ENCODE peak calls at places on chromosomes 3 and 15, in six cellular contexts. L is Peyer's patch, S is SK-N-SH, G is endodermal cell, T is PC-3, N is HepG2. K is an unnamed sample.

GRCh38 chr15:96347181-96348111 is 16.9 kb downstream of the NR2F2 start:
- DNase-seq in L (peak), S (no peak), G (peak), T (no peak), N (no peak), K (peak)

GRCh38 chr3:15405448-15406050 is 21.8 kb downstream of the METTL6 start:
- DNase-seq in L (no peak), S (peak), G (peak), T (peak), N (peak), K (peak)

GRCh38 chr3:18099611-18100010 is 325.5 kb downstream of the SATB1 start:
- DNase-seq in L (no peak), S (no peak), G (no peak), T (peak), N (no peak), K (peak)

GRCh38 chr15:73366766-73367623 is 1.8 kb downstream of the HCN4 start:
- DNase-seq in L (no peak), S (peak), G (peak), T (no peak), N (no peak), K (no peak)

GRCh38 chr15:92810418-92811138 is 89.5 kb upstream of the CHD2 start:
- DNase-seq in L (no peak), S (no peak), G (peak), T (peak), N (no peak), K (peak)

GRCh38 chr3:127320529-127321121 is 32.8 kb upstream of the PRR20G start:
- DNase-seq in L (no peak), S (no peak), G (peak), T (peak), N (no peak), K (peak)

GRCh38 chr3:25677121-25677520 is 12.4 kb upstream of the TOP2B start:
- DNase-seq in L (no peak), S (no peak), G (no peak), T (no peak), N (peak), K (no peak)

GRCh38 chr3:121962443-121962842 is 59.6 kb downstream of the ILDR1 start:
- DNase-seq in L (no peak), S (no peak), G (no peak), T (no peak), N (no peak), K (no peak)

GRCh38 chr3:46517016-46517770 is 19.4 kb downstream of the RTP3 start:
- DNase-seq in L (no peak), S (no peak), G (no peak), T (peak), N (no peak), K (peak)

GRCh38 chr3:179801263-179801662 is 148.4 kb downstream of the USP13 start:
- DNase-seq in L (no peak), S (no peak), G (no peak), T (peak), N (peak), K (peak)

GRCh38 chr3:197029511-197030167 is at the start of gene MELTF:
- DNase-seq in L (peak), S (peak), G (peak), T (peak), N (peak), K (peak)

GRCh38 chr15:68208136-68208535 is 3.0 kb upstream of the CALML4 start:
- DNase-seq in L (no peak), S (no peak), G (no peak), T (no peak), N (no peak), K (no peak)

GRCh38 chr3:14725564-14726420 is 50.9 kb downstream of the C3orf20 start:
- DNase-seq in L (peak), S (no peak), G (peak), T (no peak), N (no peak), K (no peak)

GRCh38 chr3:132660745-132661067 is 577 bp downstream of the UBA5 start:
- DNase-seq in L (no peak), S (peak), G (no peak), T (peak), N (no peak), K (peak)

GRCh38 chr15:78358114-78358513 is 18.0 kb downstream of the CRABP1 start:
- DNase-seq in L (no peak), S (no peak), G (peak), T (no peak), N (peak), K (no peak)

GRCh38 chr3:195142519-195142918 is 128.4 kb downstream of the XXYLT1 start:
- DNase-seq in L (no peak), S (no peak), G (no peak), T (no peak), N (no peak), K (no peak)

GRCh38 chr3:10193692-10194327 is 29.1 kb downstream of the IRAK2 start:
- DNase-seq in L (no peak), S (no peak), G (no peak), T (no peak), N (no peak), K (no peak)

GRCh38 chr3:123089611-123090301 is 22.9 kb downstream of the PDIA5 start:
- DNase-seq in L (no peak), S (no peak), G (peak), T (no peak), N (no peak), K (no peak)

GRCh38 chr3:44905501-44906159 is 31.2 kb downstream of the TGM4 start:
- DNase-seq in L (no peak), S (no peak), G (peak), T (no peak), N (no peak), K (no peak)

GRCh38 chr3:140288575-140288974 is 353.6 kb downstream of the CLSTN2 start:
- DNase-seq in L (no peak), S (no peak), G (no peak), T (no peak), N (no peak), K (peak)

GRCh38 chr15:84944861-84945260 is 36.8 kb upstream of the PDE8A start:
- DNase-seq in L (no peak), S (no peak), G (no peak), T (no peak), N (no peak), K (no peak)

GRCh38 chr3:101964861-101965260 is 115.5 kb downstream of the NFKBIZ start:
- DNase-seq in L (no peak), S (no peak), G (peak), T (no peak), N (no peak), K (peak)

GRCh38 chr3:21544076-21544462 is 206.9 kb downstream of the ZNF385D start:
- DNase-seq in L (no peak), S (no peak), G (no peak), T (no peak), N (no peak), K (no peak)

GRCh38 chr3:127406309-127407025 is 118.6 kb upstream of the PRR20G start:
- DNase-seq in L (peak), S (peak), G (peak), T (peak), N (peak), K (peak)

GRCh38 chr3:122183521-122183892 is at the start of gene CASR:
- DNase-seq in L (peak), S (no peak), G (peak), T (no peak), N (no peak), K (peak)

GRCh38 chr3:128133273-128133883 is 9.8 kb upstream of the RUVBL1 start:
- DNase-seq in L (no peak), S (peak), G (peak), T (peak), N (peak), K (peak)

GRCh38 chr15:71564217-71564616 is 246.1 kb upstream of the NR2E3 start:
- DNase-seq in L (no peak), S (no peak), G (no peak), T (no peak), N (no peak), K (peak)

GRCh38 chr3:99674086-99674789 is 35.8 kb downstream of the COL8A1 start:
- DNase-seq in L (no peak), S (no peak), G (no peak), T (peak), N (no peak), K (peak)

GRCh38 chr3:55341502-55342031 is 145.5 kb downstream of the WNT5A start:
- DNase-seq in L (no peak), S (peak), G (no peak), T (no peak), N (no peak), K (no peak)

GRCh38 chr3:158057666-158058065 is 48.6 kb downstream of the SHOX2 start:
- DNase-seq in L (no peak), S (no peak), G (no peak), T (peak), N (no peak), K (no peak)

GRCh38 chr3:2544718-2545117 is 446.1 kb downstream of the CNTN4 start:
- DNase-seq in L (no peak), S (no peak), G (no peak), T (no peak), N (no peak), K (no peak)

GRCh38 chr3:128492353-128493220 is at the start of gene GATA2:
- DNase-seq in L (peak), S (no peak), G (peak), T (peak), N (no peak), K (no peak)

GRCh38 chr3:129121016-129121791 is 400 bp downstream of the RAB43 start:
- DNase-seq in L (no peak), S (peak), G (peak), T (no peak), N (no peak), K (no peak)

GRCh38 chr3:171699611-171700010 is 110.7 kb downstream of the PLD1 start:
- DNase-seq in L (no peak), S (no peak), G (no peak), T (no peak), N (no peak), K (no peak)

GRCh38 chr3:4582634-4583033 is 89.5 kb downstream of the ITPR1 start:
- DNase-seq in L (no peak), S (no peak), G (no peak), T (no peak), N (no peak), K (peak)

DNA sequence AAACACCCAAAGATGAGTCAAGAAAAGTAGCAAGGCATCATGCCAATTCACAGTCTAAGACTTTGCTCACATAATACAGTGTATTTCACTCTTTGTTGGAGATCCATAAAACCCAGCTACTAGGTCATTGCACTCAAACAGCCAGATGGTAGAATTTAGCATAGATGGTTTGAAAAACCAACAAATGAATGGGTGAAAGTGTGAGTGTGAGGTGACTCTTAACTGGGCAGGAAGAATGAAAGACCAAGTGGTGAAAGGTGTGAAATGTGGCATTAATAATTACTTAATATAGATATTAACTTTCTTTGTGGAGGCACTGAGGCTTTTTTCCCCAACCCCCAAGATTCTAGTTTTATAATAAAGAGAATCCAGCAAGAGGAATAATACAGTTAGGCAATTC is 159.5 kb downstream of the SQOR start:
- DNase-seq in L (no peak), S (no peak), G (no peak), T (no peak), N (no peak), K (no peak)
- H3K4me3 ChIP-seq in L (no peak), S (no peak), G (no peak), T (no peak), N (peak), K (no peak)

GRCh38 chr15:66718220-66718988 is 16.4 kb downstream of the SMAD6 start:
- DNase-seq in L (no peak), S (no peak), G (no peak), T (no peak), N (no peak), K (no peak)

GRCh38 chr15:66715736-66716667 is 14.0 kb downstream of the SMAD6 start:
- DNase-seq in L (no peak), S (no peak), G (no peak), T (no peak), N (no peak), K (no peak)

GRCh38 chr15:66715181-66715624 is 13.2 kb downstream of the SMAD6 start:
- DNase-seq in L (no peak), S (peak), G (no peak), T (no peak), N (peak), K (no peak)

GRCh38 chr15:66714543-66714981 is 12.5 kb downstream of the SMAD6 start:
- DNase-seq in L (no peak), S (no peak), G (no peak), T (no peak), N (no peak), K (peak)

DNA sequence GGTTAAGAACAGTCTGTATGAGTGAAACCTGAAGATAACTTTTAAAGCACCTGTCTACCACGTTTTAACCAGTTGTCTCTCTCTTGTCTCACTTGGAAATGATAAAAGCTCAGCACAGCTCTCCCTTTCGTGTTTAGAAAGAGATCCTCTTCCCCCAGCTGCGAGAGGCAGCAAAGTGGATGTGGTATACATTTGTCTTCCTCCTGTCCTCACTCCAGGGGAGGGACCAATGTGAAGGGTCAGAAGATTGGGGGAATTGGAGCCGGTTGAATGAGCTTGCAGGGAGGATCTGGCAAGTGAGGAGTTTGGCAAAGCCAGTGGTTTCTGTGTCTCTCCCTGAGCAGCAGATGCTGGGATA is 14.6 kb downstream of the SMAD6 start:
- DNase-seq in L (no peak), S (no peak), G (no peak), T (no peak), N (no peak), K (no peak)
- H3K4me3 ChIP-seq in L (no peak), S (no peak), G (no peak), T (no peak), N (no peak), K (no peak)

GRCh38 chr15:55740981-55741591 is 1.9 kb downstream of the PRTG start:
- DNase-seq in L (no peak), S (no peak), G (no peak), T (no peak), N (no peak), K (no peak)
- H3K4me3 ChIP-seq in L (peak), S (peak), G (peak), T (peak), N (peak), K (no peak)

GRCh38 chr3:104279617-104280016 is 1087.1 kb upstream of the ALCAM start:
- DNase-seq in L (no peak), S (no peak), G (no peak), T (peak), N (no peak), K (peak)
- H3K4me3 ChIP-seq in L (no peak), S (no peak), G (peak), T (no peak), N (no peak), K (no peak)

GRCh38 chr15:59993950-59994401 is 10.1 kb upstream of the FOXB1 start:
- DNase-seq in L (no peak), S (peak), G (peak), T (no peak), N (no peak), K (no peak)

GRCh38 chr15:59994855-59995557 is 9.1 kb upstream of the FOXB1 start:
- DNase-seq in L (no peak), S (peak), G (peak), T (no peak), N (no peak), K (no peak)

GRCh38 chr15:59997070-59997701 is 6.9 kb upstream of the FOXB1 start:
- DNase-seq in L (peak), S (peak), G (peak), T (peak), N (no peak), K (peak)

GRCh38 chr15:59996498-59997041 is 7.5 kb upstream of the FOXB1 start:
- DNase-seq in L (no peak), S (peak), G (peak), T (no peak), N (peak), K (no peak)

DNA sequence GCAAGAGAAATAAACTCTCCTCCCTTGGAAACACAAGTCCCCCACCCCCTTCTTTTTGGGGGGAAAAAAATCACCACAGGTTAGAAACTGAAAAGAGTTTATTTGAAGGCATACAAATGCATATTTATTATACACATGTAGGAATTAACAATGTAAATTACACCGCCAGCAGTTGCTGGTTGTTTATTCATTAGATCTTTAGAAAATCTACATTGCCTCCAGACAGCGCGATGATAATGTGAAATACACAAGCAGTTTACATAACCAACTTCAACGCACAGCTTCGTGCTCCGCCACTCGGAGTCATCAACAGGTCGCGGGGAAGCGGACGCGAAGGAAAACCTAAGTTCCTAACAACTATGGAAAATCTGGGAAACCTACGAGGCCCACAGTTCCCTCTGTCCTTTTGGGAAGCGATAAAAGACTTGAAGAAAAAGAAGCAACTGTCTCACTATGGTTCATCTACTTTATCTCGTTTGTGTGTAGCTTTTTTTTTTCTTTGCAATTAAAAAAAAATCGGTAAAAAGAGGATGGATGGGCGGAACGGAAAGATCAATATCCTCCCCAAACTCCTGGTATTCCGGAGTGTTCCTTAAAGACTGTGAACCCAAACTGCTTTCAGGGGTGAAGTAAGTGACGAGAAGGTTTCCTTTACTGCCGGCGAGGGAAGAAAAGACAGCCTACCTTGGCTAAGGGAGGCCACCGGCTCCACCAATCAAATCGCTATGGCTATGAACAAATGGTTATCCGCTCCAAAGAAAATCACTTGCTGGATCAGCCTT is 8.4 kb upstream of the FOXB1 start:
- DNase-seq in L (no peak), S (peak), G (peak), T (no peak), N (no peak), K (no peak)
- H3K4me3 ChIP-seq in L (no peak), S (no peak), G (peak), T (no peak), N (no peak), K (no peak)

DNA sequence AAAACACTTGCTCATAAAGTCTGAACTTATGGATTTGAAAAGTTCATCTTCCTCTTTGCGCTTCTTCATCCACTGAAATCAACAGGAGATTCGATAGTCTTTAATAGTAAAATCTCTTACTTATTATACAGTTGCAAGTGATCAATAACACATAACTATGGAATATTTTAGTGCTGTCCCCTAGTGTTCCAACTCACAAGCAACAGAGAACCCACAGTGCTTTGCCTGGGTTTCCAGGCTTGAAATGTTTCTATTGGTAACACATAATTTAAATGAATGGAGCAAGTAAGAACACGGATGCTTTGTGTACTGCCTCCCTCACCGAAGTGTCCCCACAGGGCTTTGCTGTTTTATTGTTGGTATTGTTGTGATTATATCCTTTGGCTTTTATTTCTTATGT is 93.5 kb downstream of the WDR72 start:
- DNase-seq in L (no peak), S (no peak), G (no peak), T (peak), N (peak), K (no peak)
- H3K4me3 ChIP-seq in L (no peak), S (no peak), G (no peak), T (no peak), N (no peak), K (no peak)

DNA sequence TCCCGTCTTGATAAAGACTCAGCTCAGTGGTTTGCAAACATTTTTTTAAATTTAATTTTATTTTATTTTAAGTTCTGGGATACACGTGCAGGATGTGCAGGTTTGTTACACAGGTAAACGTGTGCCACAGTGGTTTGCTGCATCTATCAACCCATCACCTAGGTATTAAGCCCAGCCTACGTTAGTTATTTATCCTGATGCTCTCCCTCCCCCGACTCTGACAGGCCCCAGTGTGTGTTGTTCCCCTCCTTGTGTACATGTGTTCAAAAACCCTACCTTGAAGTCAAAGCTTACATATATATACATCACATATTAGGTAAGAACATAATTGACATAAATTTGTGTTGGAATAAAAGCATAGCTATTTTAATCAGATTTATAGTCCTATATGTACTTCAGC is 26.3 kb downstream of the GPR15 start:
- DNase-seq in L (no peak), S (no peak), G (no peak), T (no peak), N (no peak), K (no peak)
- H3K4me3 ChIP-seq in L (no peak), S (no peak), G (no peak), T (no peak), N (no peak), K (no peak)

DNA sequence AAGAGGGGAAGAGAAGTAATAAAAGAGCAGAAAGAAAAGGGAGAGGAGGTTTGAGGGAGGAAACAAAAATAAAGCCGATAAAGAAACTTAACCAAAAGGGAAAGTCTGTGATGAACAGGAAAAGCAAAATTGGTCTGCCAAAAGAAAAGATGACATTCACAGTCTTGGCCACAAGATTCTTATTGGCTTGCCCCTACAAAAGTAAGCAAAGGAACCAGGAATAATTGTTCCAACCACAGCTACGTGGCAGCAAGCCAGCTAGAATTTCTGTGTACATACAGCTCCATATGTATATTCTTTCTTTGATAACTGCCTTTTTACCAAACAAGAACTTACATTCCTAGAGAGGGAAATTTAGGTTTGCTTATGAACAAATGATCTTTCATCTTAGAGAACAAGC is 79.6 kb downstream of the MLH1 start:
- DNase-seq in L (no peak), S (no peak), G (no peak), T (peak), N (no peak), K (peak)
- H3K4me3 ChIP-seq in L (no peak), S (peak), G (no peak), T (no peak), N (no peak), K (no peak)

K was measured in epithelial cell of esophagus.